ENCODE peak calls at places on chromosomes 6 and 20, in seven cellular contexts. P is effector memory CD4-positive, alpha-beta T cell; N is endodermal cell; U is A549; O is IMR-90; L is H9; V is SK-N-SH. F is an unnamed sample. For H3K4me1, the result is how much of the 10 kb centered on the place peaks cover.

GRCh38 chr6:169225887-169226286 is 27.8 kb downstream of the THBS2 start:
- DNase-seq in P (no peak), V (no peak), U (no peak), N (no peak), L (no peak), O (no peak), F (no peak)

GRCh38 chr20:54173653-54174451 is at the start of gene CYP24A1:
- DNase-seq in V (peak), U (peak), N (peak), P (no peak), O (no peak), L (peak), F (no peak)

GRCh38 chr20:2692036-2692885 is at the start of gene EBF4:
- DNase-seq in L (peak), O (no peak), U (peak), N (peak), V (peak), P (peak), F (no peak)

GRCh38 chr6:125944434-125944816 is 12.1 kb upstream of the HINT3 start:
- DNase-seq in V (no peak), N (no peak), U (peak), P (no peak), O (peak), L (no peak), F (no peak)

GRCh38 chr20:46215913-46216707 is 92.2 kb downstream of the CDH22 start:
- DNase-seq in L (peak), V (peak), N (peak), O (peak), P (no peak), U (peak), F (no peak)

GRCh38 chr6:161091972-161092701 is 100.6 kb downstream of the MAP3K4 start:
- DNase-seq in V (no peak), P (no peak), L (no peak), O (peak), N (no peak), U (no peak), F (no peak)

GRCh38 chr20:49345538-49345937 is 67.7 kb upstream of the ZNFX1 start:
- DNase-seq in U (peak), N (no peak), V (no peak), P (no peak), L (no peak), O (peak), F (no peak)

GRCh38 chr6:33746651-33747100 is at the start of gene IP6K3:
- DNase-seq in N (no peak), O (no peak), L (no peak), V (peak), P (no peak), U (no peak), F (no peak)

GRCh38 chr6:5132741-5133140 is 47.6 kb downstream of the PPP1R3G start:
- DNase-seq in L (peak), O (peak), V (no peak), N (peak), U (no peak), P (no peak), F (peak)

GRCh38 chr6:143621876-143622605 is 55.7 kb upstream of the PHACTR2 start:
- DNase-seq in N (no peak), P (no peak), L (no peak), O (peak), U (no peak), V (no peak), F (no peak)

GRCh38 chr20:62501801-62502495 is 26.2 kb upstream of the GATA5 start:
- DNase-seq in V (no peak), O (peak), L (no peak), N (no peak), U (peak), P (peak), F (no peak)

GRCh38 chr6:150004101-150004782 is 21.1 kb downstream of the RAET1L start:
- DNase-seq in O (no peak), P (peak), V (no peak), N (no peak), U (no peak), L (no peak), F (no peak)

GRCh38 chr6:159608961-159609673 is 83.9 kb downstream of the SOD2 start:
- DNase-seq in O (peak), P (no peak), L (peak), N (peak), V (no peak), U (peak), F (no peak)

GRCh38 chr20:347640-348484 is 951 bp downstream of the NRSN2 start:
- DNase-seq in P (peak), L (peak), U (peak), O (peak), V (peak), N (peak), F (peak)

GRCh38 chr6:13989424-13990144 is 64.8 kb downstream of the RNF182 start:
- DNase-seq in L (no peak), O (peak), P (no peak), V (no peak), U (no peak), N (no peak), F (no peak)

GRCh38 chr20:33007376-33008335 is at the start of gene BPIFB2:
- DNase-seq in U (no peak), L (no peak), N (no peak), P (no peak), O (no peak), V (no peak), F (no peak)

GRCh38 chr6:11276228-11276627 is 43.8 kb upstream of the NEDD9 start:
- DNase-seq in L (no peak), V (no peak), U (no peak), P (no peak), O (no peak), N (no peak), F (no peak)

GRCh38 chr6:3139090-3139903 is 18.0 kb downstream of the TUBB2A start:
- DNase-seq in O (peak), L (no peak), V (no peak), U (peak), P (no peak), N (no peak), F (no peak)

GRCh38 chr20:58511861-58512260 is 3.3 kb downstream of the APCDD1L start:
- DNase-seq in U (no peak), L (peak), P (no peak), O (no peak), N (no peak), V (peak), F (no peak)

GRCh38 chr20:56360133-56360898 is 1.5 kb downstream of the FAM210B start:
- DNase-seq in L (no peak), N (no peak), U (no peak), O (no peak), V (peak), P (no peak), F (no peak)

GRCh38 chr6:33613794-33614166 is 7.3 kb upstream of the ITPR3 start:
- DNase-seq in P (no peak), U (no peak), V (no peak), O (peak), L (no peak), N (no peak), F (no peak)

GRCh38 chr6:132153221-132153896 is 202.2 kb upstream of the CCN2 start:
- DNase-seq in U (no peak), L (no peak), N (no peak), O (peak), P (no peak), V (no peak), F (no peak)

GRCh38 chr6:47908271-47908670 is 126.4 kb downstream of the OPN5 start:
- DNase-seq in V (no peak), N (no peak), O (no peak), U (no peak), L (no peak), P (no peak), F (no peak)

GRCh38 chr6:151291145-151292055 is 51.6 kb downstream of the AKAP12 start:
- DNase-seq in U (no peak), O (peak), V (peak), L (peak), N (peak), P (no peak), F (no peak)

GRCh38 chr6:89410231-89411018 is 1.6 kb downstream of the RRAGD start:
- DNase-seq in V (no peak), N (no peak), P (no peak), O (no peak), L (no peak), U (no peak), F (no peak)

GRCh38 chr6:32973144-32973854 is 4.9 kb downstream of the BRD2 start:
- DNase-seq in L (no peak), N (peak), U (peak), P (peak), V (no peak), O (peak), F (no peak)

GRCh38 chr6:167827588-167828324 is 1.0 kb downstream of the AFDN start:
- DNase-seq in U (peak), L (peak), P (no peak), O (peak), N (peak), V (peak), F (no peak)

GRCh38 chr6:113405326-113406050 is 451.7 kb upstream of the MARCKS start:
- DNase-seq in O (no peak), U (no peak), P (no peak), N (no peak), V (no peak), L (no peak), F (no peak)

GRCh38 chr6:22913612-22914011 is 344.2 kb downstream of the HDGFL1 start:
- DNase-seq in L (no peak), N (no peak), O (no peak), V (no peak), P (no peak), U (no peak), F (no peak)

GRCh38 chr20:2001119-2001518 is 7.3 kb upstream of the PDYN start:
- DNase-seq in N (no peak), U (no peak), V (no peak), O (no peak), L (no peak), P (no peak), F (no peak)

GRCh38 chr20:56187791-56188190 is 60.7 kb upstream of the MC3R start:
- DNase-seq in O (no peak), N (peak), U (peak), P (no peak), L (peak), V (peak), F (no peak)

GRCh38 chr20:41041693-41042092 is 13.1 kb downstream of the TOP1 start:
- DNase-seq in U (no peak), L (no peak), P (no peak), V (no peak), N (no peak), O (no peak), F (no peak)
- H3K4me1 ChIP-seq in U (under half), L (under half), P (under half), V (under half), N (under half), O (under half), F (under half)

DNA sequence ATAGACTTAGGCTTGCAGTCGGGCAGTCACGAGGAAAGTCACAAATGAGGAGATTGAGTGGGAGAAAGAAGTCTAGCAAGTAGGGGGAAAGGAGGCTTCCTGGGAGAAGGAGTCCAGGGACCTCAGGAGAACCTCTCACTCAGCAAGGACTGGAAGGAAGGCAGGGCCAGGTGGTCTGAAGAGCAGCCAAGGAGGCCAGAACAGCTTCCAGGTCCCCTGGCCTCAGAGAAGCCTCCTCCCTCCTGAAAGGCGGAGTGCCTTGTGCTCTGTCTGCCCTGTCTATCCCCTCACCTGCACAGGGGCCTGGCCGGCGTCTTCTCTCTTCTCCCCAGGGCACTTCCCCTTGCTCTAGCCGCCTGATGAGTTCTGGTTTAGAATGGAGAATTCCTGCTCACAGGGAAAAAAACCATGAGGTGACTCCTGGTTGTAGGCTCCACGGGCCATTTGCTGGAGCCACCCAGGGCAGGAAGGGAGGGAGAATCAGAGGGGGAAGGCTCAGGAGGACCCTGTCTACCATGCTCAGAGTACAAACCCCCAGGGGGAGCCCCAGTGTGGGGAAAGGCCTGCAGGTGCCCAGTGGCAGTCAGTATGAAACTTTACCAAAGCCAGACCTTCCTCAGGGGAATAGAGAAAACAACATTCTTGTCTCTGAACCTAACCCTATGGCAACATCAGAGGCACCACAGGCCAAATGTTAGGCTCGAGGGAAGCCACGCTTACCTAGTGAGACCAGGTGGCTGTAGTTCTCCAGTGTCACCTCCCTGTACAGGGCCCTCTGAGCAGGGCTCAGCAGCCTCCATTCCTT is 11.2 kb downstream of the ZNF337 start:
- DNase-seq in N (peak), V (no peak), O (no peak), U (no peak), P (no peak), L (no peak), F (no peak)
- H3K27ac ChIP-seq in N (no peak), V (no peak), O (no peak), U (no peak), P (no peak), L (no peak), F (no peak)

DNA sequence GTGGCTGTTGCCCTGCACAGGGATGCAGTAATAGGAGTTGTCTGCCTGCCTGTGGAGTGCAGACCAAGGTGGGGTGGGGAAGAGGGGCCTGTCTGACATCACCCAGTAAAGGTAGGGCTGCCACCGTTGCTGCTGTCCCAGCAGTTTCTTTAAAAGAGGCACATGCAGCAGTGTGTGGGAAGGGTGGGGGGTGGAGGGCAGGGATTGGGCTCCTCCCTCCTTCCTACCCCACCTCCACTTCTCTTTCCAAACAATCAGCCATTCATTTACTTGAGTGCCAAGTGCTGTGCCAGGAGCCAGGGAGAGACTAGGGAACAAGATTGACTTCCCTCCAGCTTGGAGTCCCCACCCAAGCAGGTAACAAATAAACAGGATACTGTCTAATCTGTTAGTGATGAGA is 66.8 kb upstream of the MYL9 start:
- DNase-seq in P (no peak), V (no peak), O (no peak), N (no peak), U (no peak), L (no peak), F (no peak)
- H3K4me1 ChIP-seq in P (under half), V (under half), O (under half), N (under half), U (half or more), L (under half), F (half or more)

DNA sequence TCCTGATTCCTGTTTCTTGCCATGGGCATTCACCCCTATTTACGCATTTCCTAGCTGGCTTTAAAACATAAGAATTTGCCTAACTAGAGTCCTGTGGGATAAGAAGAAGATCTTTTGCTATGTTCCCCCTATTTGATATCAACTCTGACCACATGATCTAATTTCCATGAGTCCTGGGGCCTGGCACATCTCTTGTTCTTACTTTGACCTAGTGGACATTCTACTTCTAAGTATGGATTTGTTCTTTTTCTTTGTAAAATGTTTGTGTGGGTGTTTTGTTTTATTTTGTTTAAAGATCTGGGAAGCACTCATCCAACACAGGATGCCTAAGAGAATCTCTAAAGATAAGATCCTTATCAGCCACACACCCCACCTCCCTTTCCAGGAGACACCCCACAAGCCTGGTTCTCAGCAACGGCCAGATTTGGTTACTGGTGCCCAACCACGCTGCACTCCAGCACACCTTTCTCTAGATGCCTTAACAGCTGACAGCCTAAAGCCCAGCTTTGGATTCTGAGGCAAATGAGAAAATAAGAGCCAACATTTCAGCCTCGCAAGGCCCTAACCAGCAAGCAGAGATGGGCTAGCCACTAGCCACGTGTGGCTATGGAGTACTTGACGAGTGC is 74.7 kb downstream of the SLC23A2 start:
- DNase-seq in O (no peak), L (no peak), V (no peak), U (no peak), P (no peak), N (no peak), F (no peak)
- H3K27ac ChIP-seq in O (peak), L (no peak), V (peak), U (peak), P (no peak), N (no peak), F (peak)

GRCh38 chr20:47314647-47315338 is 41.7 kb downstream of the ZMYND8 start:
- DNase-seq in O (no peak), V (no peak), N (no peak), U (no peak), L (no peak), P (no peak), F (no peak)

GRCh38 chr20:47309806-47310426 is 46.6 kb downstream of the ZMYND8 start:
- DNase-seq in N (no peak), U (no peak), P (no peak), V (no peak), O (no peak), L (no peak), F (no peak)

GRCh38 chr20:47311211-47311610 is 45.3 kb downstream of the ZMYND8 start:
- DNase-seq in V (no peak), N (no peak), L (no peak), P (no peak), U (no peak), O (no peak), F (no peak)

GRCh38 chr20:47310729-47311128 is 45.8 kb downstream of the ZMYND8 start:
- DNase-seq in P (no peak), L (no peak), U (no peak), N (no peak), V (no peak), O (no peak), F (no peak)

DNA sequence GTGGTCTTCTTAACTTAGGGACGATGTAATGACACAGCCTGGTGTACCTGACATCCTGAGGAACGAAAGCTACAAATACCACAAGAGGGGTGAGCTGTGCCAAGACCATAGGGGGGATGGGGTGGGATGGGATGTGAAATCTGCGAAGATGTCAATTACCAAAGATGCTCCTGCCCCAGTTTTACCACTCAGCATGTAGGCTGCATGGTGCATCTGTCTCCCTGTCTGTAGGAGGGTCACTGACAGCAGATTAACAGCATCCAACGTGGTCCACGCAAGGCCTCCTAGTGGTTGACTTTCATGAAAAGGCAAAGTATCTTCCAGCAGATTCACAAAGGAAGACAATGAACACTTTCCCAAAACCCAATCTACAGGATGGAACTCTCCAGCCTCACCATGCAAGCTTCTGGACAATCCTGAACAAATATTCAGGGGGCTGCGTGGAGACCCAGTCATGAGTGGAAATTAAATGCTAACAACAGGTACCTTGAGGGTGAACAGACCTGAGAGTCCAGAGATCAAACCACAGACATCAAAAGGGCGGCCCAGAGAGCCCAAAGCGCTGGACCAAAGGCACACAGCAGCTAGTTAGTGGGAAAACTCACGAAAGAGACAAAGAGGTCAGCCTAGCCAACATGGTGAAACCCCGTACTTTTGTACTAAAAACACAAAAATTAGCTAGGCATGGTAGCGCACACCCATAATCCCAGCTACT is 44.4 kb downstream of the ZMYND8 start:
- DNase-seq in P (no peak), V (no peak), U (no peak), L (no peak), N (no peak), O (no peak), F (no peak)
- H3K4me1 ChIP-seq in P (under half), V (under half), U (under half), L (under half), N (under half), O (under half), F (half or more)

GRCh38 chr6:138972226-138972665 is 15.8 kb downstream of the REPS1 start:
- DNase-seq in N (no peak), U (no peak), O (peak), V (peak), L (no peak), P (no peak), F (no peak)
- H3K27ac ChIP-seq in N (peak), U (peak), O (no peak), V (peak), L (no peak), P (no peak), F (no peak)

DNA sequence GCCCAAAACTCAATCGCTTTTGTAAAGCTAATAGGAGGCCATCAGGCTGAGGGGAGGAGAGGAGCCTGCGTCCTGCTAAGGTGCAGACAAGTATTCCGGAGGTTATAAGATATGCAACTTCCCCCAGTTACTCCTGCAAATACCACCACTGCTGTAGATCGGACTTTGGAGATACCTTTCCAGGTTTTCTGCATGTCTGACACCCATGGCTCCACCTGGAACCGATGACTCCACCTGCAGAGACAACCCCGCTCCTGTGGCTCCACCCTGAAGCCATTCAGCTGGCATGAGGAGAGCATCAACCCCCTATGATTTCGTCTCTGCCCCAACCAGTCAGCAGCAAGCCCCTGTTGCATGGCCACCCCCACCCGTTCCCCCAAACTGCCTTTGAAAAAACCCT is 59.7 kb upstream of the SAMD5 start:
- DNase-seq in N (peak), P (no peak), O (no peak), U (no peak), L (peak), V (no peak), F (no peak)
- H3K4me1 ChIP-seq in N (under half), P (under half), O (under half), U (under half), L (under half), V (under half), F (under half)